ENCODE peak calls at places on chromosomes 3 and 15, in nine cellular contexts. C is left ventricle myocardium inferior; R is endodermal cell; J is upper lobe of right lung; F is hepatocyte; H is CD8-positive, alpha-beta memory T cell; W is astrocyte; S is Panc1; K is PC-9. X is an unnamed sample. For H3K27me3, the result is how much of the 10 kb centered on the place peaks cover.

GRCh38 chr3:24318668-24319287 is 175.9 kb downstream of the THRB start:
- DNase-seq in C (no peak), R (no peak), J (no peak), F (no peak), H (no peak), W (peak), S (no peak), K (peak), X (no peak)

GRCh38 chr15:63998489-63998888 is 47.8 kb downstream of the DAPK2 start:
- DNase-seq in C (no peak), R (no peak), J (no peak), F (no peak), H (no peak), W (no peak), S (no peak), K (no peak), X (no peak)

GRCh38 chr3:56704706-56705105 is 21.6 kb upstream of the TASOR start:
- DNase-seq in C (no peak), R (no peak), J (no peak), F (no peak), H (no peak), W (no peak), S (no peak), K (no peak), X (no peak)

GRCh38 chr3:75325716-75326115 is 338.4 kb upstream of the FRG2C start:
- DNase-seq in C (no peak), R (peak), J (no peak), F (no peak), H (no peak), W (no peak), S (no peak), K (no peak), X (no peak)

GRCh38 chr15:83626171-83626802 is 27.6 kb upstream of the ADAMTSL3 start:
- DNase-seq in C (no peak), R (no peak), J (no peak), F (peak), H (no peak), W (peak), S (no peak), K (no peak), X (peak)

GRCh38 chr15:41775651-41776050 is 1.4 kb downstream of the MAPKBP1 start:
- DNase-seq in C (no peak), R (no peak), J (no peak), F (peak), H (no peak), W (peak), S (no peak), K (no peak), X (no peak)

GRCh38 chr3:80141557-80141956 is 373.8 kb upstream of the ROBO1 start:
- DNase-seq in C (no peak), R (no peak), J (no peak), F (no peak), H (no peak), W (no peak), S (no peak), K (no peak), X (no peak)

GRCh38 chr3:159929181-159929893 is 59.3 kb upstream of the IL12A start:
- DNase-seq in C (no peak), R (no peak), J (no peak), F (peak), H (no peak), W (peak), S (no peak), K (peak), X (peak)

GRCh38 chr3:72077473-72078259 is 292.7 kb upstream of the PROK2 start:
- DNase-seq in C (no peak), R (no peak), J (no peak), F (no peak), H (no peak), W (no peak), S (no peak), K (no peak), X (no peak)

GRCh38 chr3:13881536-13882410 is 1.9 kb upstream of the WNT7A start:
- DNase-seq in C (no peak), R (peak), J (peak), F (no peak), H (no peak), W (no peak), S (no peak), K (no peak), X (no peak)
- H3K27me3 ChIP-seq in C (half or more), R (half or more), J (half or more), F (half or more), H (under half), W (half or more), S (under half), K (under half), X (under half)

GRCh38 chr3:123971416-123971815 is 10.4 kb upstream of the CCDC14 start:
- DNase-seq in C (no peak), R (no peak), J (no peak), F (no peak), H (no peak), W (no peak), S (no peak), K (no peak), X (no peak)
- H3K27me3 ChIP-seq in C (under half), R (under half), J (under half), F (under half), H (under half), W (under half), S (under half), K (under half), X (under half)

GRCh38 chr3:29178809-29179793 is 101.8 kb upstream of the RBMS3 start:
- DNase-seq in C (no peak), R (no peak), J (no peak), F (no peak), H (no peak), W (peak), S (no peak), K (no peak), X (no peak)
- H3K27me3 ChIP-seq in C (under half), R (under half), J (under half), F (under half), H (under half), W (under half), S (under half), K (under half), X (under half)

GRCh38 chr15:66251790-66252355 is 1.7 kb downstream of the MEGF11 start:
- DNase-seq in C (no peak), R (no peak), J (no peak), F (no peak), H (peak), W (no peak), S (no peak), K (no peak), X (no peak)

GRCh38 chr15:66253643-66254363 is at the start of gene MEGF11:
- DNase-seq in C (peak), R (no peak), J (no peak), F (peak), H (peak), W (peak), S (no peak), K (peak), X (no peak)

GRCh38 chr15:66251065-66251789 is 2.3 kb downstream of the MEGF11 start:
- DNase-seq in C (no peak), R (no peak), J (no peak), F (no peak), H (no peak), W (no peak), S (no peak), K (no peak), X (no peak)

GRCh38 chr15:66253296-66253642 is 281 bp downstream of the MEGF11 start:
- DNase-seq in C (no peak), R (peak), J (no peak), F (no peak), H (no peak), W (no peak), S (no peak), K (peak), X (no peak)

GRCh38 chr15:66252411-66253295 is 897 bp downstream of the MEGF11 start:
- DNase-seq in C (peak), R (peak), J (peak), F (peak), H (peak), W (peak), S (no peak), K (peak), X (no peak)
- H3K27me3 ChIP-seq in C (half or more), R (half or more), J (half or more), F (half or more), H (half or more), W (half or more), S (under half), K (half or more), X (half or more)

DNA sequence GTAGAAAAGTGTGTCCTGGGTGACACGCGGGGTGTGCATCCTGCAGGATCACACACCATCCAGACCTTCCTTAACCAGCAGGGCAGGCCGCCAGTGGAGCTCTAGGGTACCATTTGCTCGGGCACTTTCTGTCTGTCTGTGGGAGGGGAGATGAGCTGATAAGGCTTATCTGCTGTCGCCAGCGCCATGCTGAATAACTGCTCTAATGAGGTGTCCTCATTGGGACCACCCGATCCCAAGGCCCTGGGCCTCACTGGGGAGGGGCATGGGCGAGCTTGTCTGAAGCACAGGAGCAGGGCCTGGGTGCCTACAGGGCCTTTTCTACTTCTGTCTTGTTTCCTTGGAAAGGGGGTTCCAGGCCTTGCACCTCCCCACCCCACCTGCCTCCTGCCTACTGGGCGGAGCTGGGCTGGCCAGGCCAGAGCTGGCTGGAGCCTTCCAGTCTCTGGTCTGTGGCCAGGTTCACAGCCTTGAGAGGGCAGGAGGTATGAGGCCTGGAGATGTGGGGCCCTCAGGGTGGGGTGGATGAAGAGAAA is 2.5 kb upstream of the GATA2 start:
- DNase-seq in C (no peak), R (peak), J (no peak), F (no peak), H (no peak), W (no peak), S (no peak), K (no peak), X (no peak)
- H3K27me3 ChIP-seq in C (half or more), R (half or more), J (half or more), F (half or more), H (under half), W (half or more), S (under half), K (under half), X (half or more)

DNA sequence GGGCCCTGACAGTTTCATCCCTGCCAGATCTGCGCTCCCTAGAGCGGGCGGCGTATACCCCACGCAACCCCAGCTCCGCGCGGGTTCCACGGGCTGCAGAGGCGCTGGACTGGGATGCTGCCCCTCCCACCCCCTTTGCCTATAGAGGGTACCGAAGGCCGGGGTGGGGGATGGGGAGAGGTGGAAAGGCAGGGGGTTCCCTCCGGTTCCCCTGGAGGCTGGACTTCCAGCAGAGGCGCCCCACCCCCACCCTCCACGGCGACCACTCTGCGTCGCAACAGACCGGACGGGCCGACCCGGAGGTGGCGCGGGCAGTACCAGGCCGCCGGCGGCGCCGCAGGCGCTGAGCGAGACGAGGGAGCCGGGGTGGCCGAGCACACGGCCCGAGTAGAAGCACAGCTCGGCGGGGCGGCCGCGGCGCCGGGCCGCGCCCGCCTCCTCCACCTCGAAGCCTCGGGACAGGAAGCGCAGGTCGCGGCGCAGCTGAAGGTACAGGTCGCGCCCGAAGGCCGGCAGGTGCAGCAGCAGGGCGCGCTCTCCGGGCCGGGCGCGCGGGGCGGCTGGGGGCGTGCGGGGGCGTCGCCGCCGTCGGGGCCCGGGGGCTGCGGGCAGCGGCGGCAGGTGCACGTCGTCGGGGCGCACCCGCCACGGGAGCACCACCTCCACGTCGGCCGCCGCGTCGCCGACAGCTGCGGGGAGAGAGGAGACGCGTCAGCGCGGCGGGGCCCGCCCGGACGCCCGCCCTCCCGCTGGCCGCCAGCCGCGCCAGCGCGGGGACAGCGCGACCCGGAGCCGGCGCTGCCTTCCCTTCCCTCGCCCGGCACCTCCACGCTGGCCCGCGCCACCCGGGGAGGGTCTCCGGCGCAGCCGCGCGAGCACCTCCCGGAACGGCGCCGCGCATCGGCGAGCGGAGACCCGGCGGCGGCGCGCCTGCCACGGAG is 784 bp downstream of the ADAMTS17 start:
- DNase-seq in C (no peak), R (peak), J (no peak), F (peak), H (no peak), W (no peak), S (no peak), K (no peak), X (no peak)
- H3K27me3 ChIP-seq in C (under half), R (half or more), J (under half), F (under half), H (under half), W (under half), S (under half), K (under half), X (under half)

DNA sequence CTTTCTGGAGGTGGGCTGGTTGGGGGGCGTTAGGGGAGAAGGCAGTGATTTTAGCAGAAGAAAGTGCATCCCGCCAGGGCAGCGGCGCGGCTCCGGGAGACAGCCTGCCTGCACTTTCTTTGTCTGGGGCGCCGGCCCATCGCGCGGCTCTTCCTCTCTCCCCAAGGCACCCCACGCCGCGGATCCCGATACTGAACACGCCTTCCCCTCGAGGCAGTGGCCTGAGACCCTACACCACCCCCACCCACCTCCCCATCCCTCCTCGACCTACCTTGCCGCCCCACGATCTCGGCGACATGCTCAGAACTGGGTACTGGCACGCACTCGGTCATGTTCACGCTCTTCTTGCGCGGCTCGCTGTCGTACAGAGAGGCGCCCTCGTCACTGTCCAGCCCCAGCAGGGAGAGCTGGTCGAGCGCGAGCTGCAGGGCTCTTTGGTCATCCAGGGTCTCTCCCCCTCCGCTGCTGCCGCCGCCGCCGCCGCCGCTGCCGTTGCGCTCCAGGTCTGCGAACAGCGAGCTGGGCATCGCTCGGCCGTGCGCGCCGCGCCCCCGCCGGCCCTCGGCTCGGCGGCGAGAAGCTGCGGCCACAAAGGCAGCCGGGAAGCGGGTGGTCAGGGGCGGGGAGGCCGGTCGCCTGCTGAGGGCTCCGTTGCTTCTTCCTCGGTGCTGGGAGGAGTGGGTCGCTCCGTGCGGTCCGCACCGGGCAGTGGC is 483 bp downstream of the MEX3B start:
- DNase-seq in C (peak), R (peak), J (no peak), F (peak), H (peak), W (peak), S (no peak), K (peak), X (no peak)
- H3K27me3 ChIP-seq in C (under half), R (under half), J (under half), F (under half), H (under half), W (under half), S (under half), K (under half), X (under half)

DNA sequence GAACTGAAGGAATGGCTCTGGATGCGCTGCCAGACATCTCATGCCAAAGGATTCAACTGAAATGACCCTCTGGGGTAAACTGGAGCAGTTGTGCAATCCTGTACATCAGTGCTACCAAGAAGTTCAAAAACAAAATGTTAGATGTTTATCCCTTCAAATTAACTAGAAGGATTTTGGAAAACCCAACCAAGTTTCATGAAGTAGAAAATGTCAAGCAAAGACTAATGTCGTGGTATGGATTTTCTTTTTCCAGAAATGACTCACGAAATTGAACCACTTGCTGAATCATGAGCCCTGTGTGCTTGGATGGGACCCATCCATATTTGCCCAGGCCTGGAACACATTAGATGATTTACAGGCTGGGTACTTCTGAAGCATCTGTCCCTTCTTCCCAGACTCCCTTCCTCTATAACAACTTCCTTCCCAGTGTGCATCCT is 101.6 kb downstream of the LRTM1 start:
- DNase-seq in C (no peak), R (no peak), J (no peak), F (no peak), H (no peak), W (peak), S (no peak), K (no peak), X (no peak)
- H3K27me3 ChIP-seq in C (under half), R (under half), J (under half), F (under half), H (under half), W (under half), S (under half), K (under half), X (under half)

GRCh38 chr3:100975714-100976113 is 17.5 kb downstream of the ABI3BP start:
- DNase-seq in C (no peak), R (no peak), J (no peak), F (no peak), H (no peak), W (no peak), S (no peak), K (no peak), X (no peak)
- H3K27me3 ChIP-seq in C (under half), R (under half), J (under half), F (under half), H (under half), W (under half), S (under half), K (under half), X (under half)

GRCh38 chr15:45114076-45114750 is at the start of the genes DUOX2 and DUOXA2:
- DNase-seq in C (no peak), R (peak), J (peak), F (peak), H (no peak), W (no peak), S (no peak), K (no peak), X (no peak)
- H3K27me3 ChIP-seq in C (half or more), R (half or more), J (half or more), F (half or more), H (half or more), W (half or more), S (under half), K (under half), X (half or more)